ENCODE peak calls at places on chromosomes 3 and 15, in nine cellular contexts. X is MM.1S, P is testis, Y is cardiac muscle cell, Z is mucosa of descending colon, G is AG04449, S is AG10803, B is ascending aorta, V is colonic mucosa. U is an unnamed sample.
A peak's percentile ranks its signal among the peaks of the same experiment; 100 is the strongest.

GRCh38 chr15:74782596-74783071 is 754 bp downstream of the CSK start:
- DNase-seq in X (no peak), P (no peak), Y (peak; percentile 24), Z (peak; percentile 30), G (no peak), S (no peak), B (no peak), V (peak; percentile 45), U (no peak)

GRCh38 chr3:131349946-131350347 is 31.6 kb upstream of the NUDT16 start:
- DNase-seq in X (no peak), P (no peak), Y (peak; percentile 32), Z (no peak), G (peak; percentile 56), S (peak; percentile 70), B (no peak), V (no peak), U (peak; percentile 62)

GRCh38 chr3:161500057-161500836 is 3.6 kb downstream of the OTOL1 start:
- DNase-seq in X (no peak), P (no peak), Y (no peak), Z (no peak), G (no peak), S (no peak), B (no peak), V (no peak), U (peak; percentile 57)

GRCh38 chr15:88603885-88604284 is 17.3 kb upstream of the AEN start:
- DNase-seq in X (no peak), P (no peak), Y (no peak), Z (no peak), G (no peak), S (no peak), B (no peak), V (no peak), U (no peak)

GRCh38 chr15:57090460-57090859 is 172.0 kb downstream of the TCF12 start:
- DNase-seq in X (no peak), P (no peak), Y (peak; percentile 47), Z (no peak), G (no peak), S (no peak), B (no peak), V (no peak), U (no peak)

GRCh38 chr15:34663101-34663500 is 79.7 kb upstream of the GOLGA8B start:
- DNase-seq in X (no peak), P (no peak), Y (no peak), Z (no peak), G (no peak), S (no peak), B (no peak), V (no peak), U (no peak)

GRCh38 chr3:69200384-69201068 is 78.1 kb upstream of the LMOD3 start:
- DNase-seq in X (peak; percentile 34), P (peak; percentile 63), Y (peak; percentile 84), Z (peak; percentile 76), G (no peak), S (peak; percentile 3), B (no peak), V (peak; percentile 76), U (no peak)

GRCh38 chr3:177883957-177884356 is 652.3 kb upstream of the KCNMB2 start:
- DNase-seq in X (no peak), P (no peak), Y (no peak), Z (no peak), G (no peak), S (no peak), B (no peak), V (no peak), U (no peak)

GRCh38 chr3:161559177-161559998 is 62.8 kb downstream of the OTOL1 start:
- DNase-seq in X (peak; percentile 70), P (peak; percentile 47), Y (peak; percentile 73), Z (peak; percentile 3), G (no peak), S (peak; percentile 24), B (no peak), V (no peak), U (peak; percentile 6)

GRCh38 chr3:23685484-23686258 is 120.1 kb upstream of the UBE2E1 start:
- DNase-seq in X (no peak), P (peak; percentile 85), Y (no peak), Z (peak; percentile 88), G (peak; percentile 92), S (peak; percentile 98), B (peak; percentile 55), V (peak; percentile 91), U (peak; percentile 96)

GRCh38 chr3:130850846-130851245 is 43.0 kb upstream of the ATP2C1 start:
- DNase-seq in X (peak; percentile 40), P (peak; percentile 23), Y (no peak), Z (no peak), G (no peak), S (no peak), B (no peak), V (no peak), U (no peak)

GRCh38 chr15:82951472-82952155 is 906 bp downstream of the HOMER2 start:
- DNase-seq in X (no peak), P (no peak), Y (no peak), Z (no peak), G (no peak), S (peak; percentile 18), B (no peak), V (no peak), U (no peak)

GRCh38 chr3:155934215-155934614 is 63.8 kb downstream of the GMPS start:
- DNase-seq in X (no peak), P (peak; percentile 38), Y (no peak), Z (no peak), G (no peak), S (peak; percentile 23), B (no peak), V (no peak), U (no peak)

GRCh38 chr3:20324664-20325478 is 138.9 kb upstream of the SGO1 start:
- DNase-seq in X (no peak), P (no peak), Y (no peak), Z (no peak), G (no peak), S (no peak), B (no peak), V (no peak), U (no peak)

GRCh38 chr3:51434746-51435323 is 43.8 kb downstream of the RBM15B start:
- DNase-seq in X (peak; percentile 45), P (peak; percentile 74), Y (peak; percentile 71), Z (peak; percentile 77), G (no peak), S (peak; percentile 45), B (no peak), V (peak; percentile 47), U (no peak)

GRCh38 chr3:39255503-39256325 is 24.1 kb downstream of the CX3CR1 start:
- DNase-seq in X (peak; percentile 75), P (no peak), Y (no peak), Z (peak; percentile 13), G (no peak), S (no peak), B (peak; percentile 15), V (no peak), U (no peak)

GRCh38 chr15:79474252-79474651 is 42.1 kb downstream of the MINAR1 start:
- DNase-seq in X (no peak), P (no peak), Y (no peak), Z (no peak), G (peak; percentile 24), S (peak; percentile 84), B (no peak), V (no peak), U (no peak)

GRCh38 chr3:117688583-117688982 is 979.0 kb downstream of the TUSC7 start:
- DNase-seq in X (peak; percentile 75), P (no peak), Y (no peak), Z (no peak), G (no peak), S (no peak), B (no peak), V (no peak), U (no peak)

GRCh38 chr3:147305533-147306241 is 100.7 kb downstream of the ZIC4 start:
- DNase-seq in X (no peak), P (no peak), Y (no peak), Z (no peak), G (peak; percentile 21), S (peak; percentile 42), B (no peak), V (no peak), U (no peak)
- TF ChIP-seq CTCF in X (no peak), P (no peak), Y (no peak), Z (no peak), G (no peak), S (no peak), B (no peak), V (no peak), U (no peak)

GRCh38 chr15:42066764-42067415 is 27.5 kb downstream of the PLA2G4D start:
- DNase-seq in X (no peak), P (no peak), Y (no peak), Z (no peak), G (no peak), S (no peak), B (no peak), V (no peak), U (no peak)
- H3K4me3 ChIP-seq in X (no peak overlapping the region), P (no peak overlapping the region), Y (no peak overlapping the region), Z (no peak overlapping the region), G (no peak overlapping the region), S (no peak overlapping the region), B (no peak overlapping the region), V (no peak overlapping the region), U (no peak overlapping the region)

DNA sequence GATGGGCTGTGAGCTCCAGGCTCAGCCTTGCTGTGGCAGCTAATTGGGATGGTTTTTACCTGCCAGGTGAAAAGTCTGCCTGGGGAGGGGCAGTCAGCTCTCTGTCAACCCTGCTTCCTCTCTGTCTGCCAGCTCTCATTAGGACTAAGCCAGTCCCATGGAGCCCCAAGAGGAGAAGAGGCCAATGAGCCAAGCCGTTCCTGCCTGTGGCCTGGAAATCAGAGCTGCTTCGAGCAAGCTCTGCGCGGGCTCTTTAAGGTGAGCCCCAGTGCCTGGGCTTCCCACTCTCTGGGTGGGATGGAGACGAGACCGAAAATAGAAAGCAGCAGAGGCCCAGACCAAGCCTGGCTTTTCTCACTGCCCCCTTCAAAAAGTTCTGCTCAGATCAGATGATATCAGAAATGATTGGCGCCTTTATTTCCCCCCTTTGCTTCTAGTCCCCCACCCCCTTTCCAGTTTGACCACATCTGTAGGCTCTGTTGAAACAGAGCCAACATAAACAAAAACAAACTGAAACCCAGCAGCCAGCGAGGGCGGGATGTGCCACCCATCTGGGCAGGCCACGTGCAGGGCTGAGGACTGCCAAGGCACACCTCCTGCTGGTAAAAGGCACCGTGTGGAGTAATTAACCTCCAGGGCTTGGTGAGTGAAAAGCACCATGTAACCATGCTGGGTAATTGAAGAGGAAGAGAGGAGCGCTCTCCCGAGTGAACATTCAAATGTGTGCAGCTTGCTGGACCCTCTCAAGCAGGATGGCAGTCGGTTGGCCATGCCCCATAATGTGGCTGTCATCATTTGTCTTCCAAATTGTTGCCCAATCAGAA is 471.0 kb upstream of the PROK2 start:
- DNase-seq in X (peak; percentile 89), P (no peak), Y (peak; percentile 77), Z (peak; percentile 88), G (no peak), S (no peak), B (no peak), V (peak; percentile 83), U (no peak)
- TF ChIP-seq CTCF in X (peak; percentile 34), P (no peak), Y (peak; percentile 9), Z (no peak), G (no peak), S (no peak), B (no peak), V (no peak), U (peak; percentile 42)

DNA sequence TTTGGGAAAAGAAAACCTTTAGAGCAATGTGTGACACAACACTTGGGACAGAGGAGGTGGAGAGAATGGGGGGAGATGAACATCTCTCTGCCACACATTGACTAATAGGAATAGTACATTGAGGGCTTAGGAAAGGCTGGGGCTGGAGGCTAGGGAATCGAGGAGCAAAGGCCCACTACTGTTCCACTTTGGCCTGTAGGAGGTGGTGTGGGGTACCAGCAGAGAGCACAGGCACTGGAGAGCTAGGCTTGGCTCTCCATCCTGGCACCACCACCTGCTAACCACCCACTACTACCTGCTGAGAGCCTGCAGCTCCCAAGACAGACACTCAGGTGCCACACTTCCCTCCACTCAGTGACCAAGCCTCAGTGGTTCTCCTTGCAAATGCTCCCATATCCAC is 19.4 kb downstream of the CCDC32 start:
- DNase-seq in X (no peak), P (no peak), Y (no peak), Z (no peak), G (no peak), S (no peak), B (no peak), V (no peak), U (no peak)
- H3K4me3 ChIP-seq in X (no peak overlapping the region), P (no peak overlapping the region), Y (no peak overlapping the region), Z (no peak overlapping the region), G (no peak overlapping the region), S (no peak overlapping the region), B (no peak overlapping the region), V (no peak overlapping the region), U (no peak overlapping the region)

U was measured in epithelial cell of proximal tubule.